ENCODE peak calls at places on chromosomes 13 and 19, in ten cellular contexts. F is dorsolateral prefrontal cortex, N is transverse colon, Y is lung, O is HCT116, S is breast epithelium, T is neural progenitor cell, Q is A673, M is kidney, L is tibial artery. J is an unnamed sample.

GRCh38 chr19:47790398-47790814 is 11.9 kb downstream of the SELENOW start:
- DNase-seq in F (peak), N (peak), Y (peak), O (peak), S (peak), T (peak), Q (peak), M (peak), L (peak), J (peak)

GRCh38 chr19:54422136-54422535 is 6.9 kb downstream of the TTYH1 start:
- DNase-seq in F (no peak), N (no peak), Y (no peak), O (no peak), S (no peak), T (no peak), Q (no peak), M (peak), L (no peak), J (no peak)

GRCh38 chr19:11580665-11581418 is 3.4 kb upstream of the ACP5 start:
- DNase-seq in F (no peak), N (no peak), Y (no peak), O (no peak), S (no peak), T (no peak), Q (no peak), M (no peak), L (no peak), J (no peak)

GRCh38 chr13:66014757-66015156 is 1215.4 kb downstream of the PCDH9 start:
- DNase-seq in F (no peak), N (no peak), Y (no peak), O (no peak), S (no peak), T (no peak), Q (no peak), M (no peak), L (no peak), J (no peak)

GRCh38 chr13:51524846-51525566 is 59.3 kb upstream of the WDFY2 start:
- DNase-seq in F (no peak), N (no peak), Y (no peak), O (no peak), S (no peak), T (no peak), Q (no peak), M (no peak), L (no peak), J (no peak)

GRCh38 chr19:16327131-16327450 is 2.5 kb downstream of the KLF2 start:
- DNase-seq in F (no peak), N (no peak), Y (no peak), O (no peak), S (no peak), T (no peak), Q (no peak), M (no peak), L (no peak), J (no peak)

GRCh38 chr19:13005253-13005652 is 10.0 kb downstream of the NFIX start:
- DNase-seq in F (no peak), N (no peak), Y (no peak), O (no peak), S (no peak), T (no peak), Q (no peak), M (no peak), L (no peak), J (no peak)

GRCh38 chr19:4547303-4548237 is 7.7 kb upstream of the LRG1 start:
- DNase-seq in F (no peak), N (no peak), Y (no peak), O (no peak), S (no peak), T (no peak), Q (no peak), M (no peak), L (no peak), J (no peak)

GRCh38 chr13:71879129-71879535 is 12.1 kb upstream of the DACH1 start:
- DNase-seq in F (no peak), N (no peak), Y (no peak), O (peak), S (no peak), T (peak), Q (peak), M (no peak), L (no peak), J (no peak)

GRCh38 chr13:61204025-61204424 is 211.6 kb downstream of the PCDH20 start:
- DNase-seq in F (no peak), N (no peak), Y (no peak), O (no peak), S (no peak), T (no peak), Q (no peak), M (no peak), L (no peak), J (no peak)

GRCh38 chr19:40144947-40145748 is 46.1 kb upstream of the MAP3K10 start:
- DNase-seq in F (no peak), N (no peak), Y (no peak), O (no peak), S (no peak), T (no peak), Q (peak), M (no peak), L (no peak), J (no peak)

GRCh38 chr13:75749407-75749806 is 113.3 kb downstream of the LMO7 start:
- DNase-seq in F (no peak), N (no peak), Y (no peak), O (no peak), S (no peak), T (peak), Q (peak), M (peak), L (peak), J (no peak)

GRCh38 chr19:35601971-35602370 is 10.6 kb upstream of the HAUS5 start:
- DNase-seq in F (no peak), N (no peak), Y (no peak), O (no peak), S (no peak), T (no peak), Q (no peak), M (no peak), L (no peak), J (no peak)

GRCh38 chr19:2424686-2425621 is 2.4 kb downstream of the TIMM13 start:
- DNase-seq in F (no peak), N (no peak), Y (no peak), O (no peak), S (no peak), T (peak), Q (peak), M (no peak), L (no peak), J (no peak)

GRCh38 chr13:81773263-81773662 is 1432.3 kb upstream of the SPRY2 start:
- DNase-seq in F (no peak), N (no peak), Y (no peak), O (no peak), S (no peak), T (no peak), Q (no peak), M (no peak), L (no peak), J (no peak)

GRCh38 chr13:72536668-72537399 is 190.6 kb downstream of the MZT1 start:
- DNase-seq in F (no peak), N (peak), Y (no peak), O (no peak), S (no peak), T (no peak), Q (no peak), M (no peak), L (no peak), J (no peak)

GRCh38 chr19:13781547-13781946 is 7.3 kb downstream of the C19orf53 start:
- DNase-seq in F (no peak), N (peak), Y (peak), O (peak), S (no peak), T (peak), Q (peak), M (peak), L (peak), J (no peak)

GRCh38 chr13:24228852-24229458 is 68.4 kb downstream of the SPATA13 start:
- DNase-seq in F (no peak), N (no peak), Y (no peak), O (peak), S (no peak), T (peak), Q (peak), M (no peak), L (no peak), J (no peak)

GRCh38 chr19:49567722-49568454 is 12.5 kb downstream of the NOSIP start:
- DNase-seq in F (no peak), N (peak), Y (no peak), O (no peak), S (no peak), T (no peak), Q (no peak), M (no peak), L (no peak), J (peak)

GRCh38 chr13:21837841-21838551 is 167.1 kb downstream of the FGF9 start:
- DNase-seq in F (no peak), N (no peak), Y (no peak), O (no peak), S (no peak), T (no peak), Q (no peak), M (no peak), L (no peak), J (no peak)
- H3K27ac ChIP-seq in F (no peak), N (no peak), Y (no peak), O (no peak), S (no peak), T (no peak), Q (no peak), M (no peak), L (no peak), J (no peak)

GRCh38 chr13:99955747-99956472 is 15.7 kb downstream of the ZIC5 start:
- DNase-seq in F (no peak), N (no peak), Y (no peak), O (no peak), S (no peak), T (peak), Q (peak), M (no peak), L (no peak), J (no peak)
- TF ChIP-seq CTCF in F (no peak), N (no peak), Y (no peak), O (no peak), S (no peak), T (no peak), Q (no peak), M (no peak), L (no peak), J (no peak)

GRCh38 chr19:5690955-5691204 is 785 bp downstream of the RPL36 start:
- DNase-seq in F (no peak), N (peak), Y (no peak), O (no peak), S (no peak), T (no peak), Q (no peak), M (no peak), L (no peak), J (no peak)

GRCh38 chr19:5692785-5693194 is 2.7 kb downstream of the RPL36 start:
- DNase-seq in F (no peak), N (no peak), Y (no peak), O (no peak), S (no peak), T (no peak), Q (no peak), M (no peak), L (no peak), J (no peak)

GRCh38 chr19:5691205-5691929 is 1.3 kb downstream of the RPL36 start:
- DNase-seq in F (no peak), N (peak), Y (no peak), O (no peak), S (peak), T (peak), Q (peak), M (peak), L (no peak), J (peak)

GRCh38 chr19:5691930-5692784 is 2.1 kb downstream of the RPL36 start:
- DNase-seq in F (no peak), N (no peak), Y (no peak), O (no peak), S (no peak), T (no peak), Q (no peak), M (peak), L (no peak), J (no peak)

GRCh38 chr19:5690125-5690954 is at the start of gene RPL36:
- DNase-seq in F (peak), N (peak), Y (peak), O (peak), S (peak), T (peak), Q (peak), M (peak), L (peak), J (peak)
- H3K4me3 ChIP-seq in F (peak), N (peak), Y (peak), O (peak), S (peak), T (peak), Q (peak), M (peak), L (peak), J (peak)

DNA sequence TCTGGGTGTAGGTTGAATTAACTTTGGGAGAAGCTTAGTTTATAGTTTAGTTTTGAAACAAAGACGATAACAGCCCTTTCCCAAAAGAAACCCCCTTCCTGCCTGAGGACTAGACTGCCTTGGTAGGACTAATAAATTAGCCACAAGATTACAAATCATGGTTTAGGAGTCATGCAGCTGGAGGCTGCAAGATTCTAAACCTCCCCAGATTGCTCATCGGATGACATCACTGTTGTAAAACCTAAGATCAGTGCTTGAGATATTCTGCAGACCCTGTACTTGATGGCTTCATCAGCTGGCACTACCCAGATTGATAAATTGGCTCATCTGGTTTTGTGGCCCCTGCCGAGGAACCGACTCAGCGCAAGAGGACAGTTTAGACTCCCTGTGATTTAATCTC is 35.9 kb upstream of the MPHOSPH8 start:
- DNase-seq in F (no peak), N (no peak), Y (no peak), O (no peak), S (no peak), T (no peak), Q (peak), M (no peak), L (no peak), J (no peak)
- H3K27ac ChIP-seq in F (no peak), N (no peak), Y (no peak), O (no peak), S (no peak), T (no peak), Q (no peak), M (no peak), L (no peak), J (no peak)